ENCODE peak calls at places on chromosomes 6 and 20, in four cellular contexts. V is epithelial cell of esophagus, A is brain microvascular endothelial cell, G is mesothelial cell of epicardium. Q is an unnamed sample.

GRCh38 chr6:133741375-133741861 is 147.5 kb upstream of the TCF21 start:
- DNase-seq in A (no peak), V (peak), G (no peak), Q (no peak)

GRCh38 chr6:136208783-136209182 is 41.3 kb downstream of the MTFR2 start:
- DNase-seq in V (no peak), G (no peak), A (no peak), Q (no peak)

GRCh38 chr20:8095648-8096572 is 36.2 kb upstream of the PLCB1 start:
- DNase-seq in G (no peak), V (peak), A (peak), Q (no peak)

GRCh38 chr20:63071541-63072181 is 64.9 kb upstream of the BHLHE23 start:
- DNase-seq in A (peak), V (peak), G (no peak), Q (no peak)

GRCh38 chr6:132734694-132735236 is 20.9 kb upstream of the VNN1 start:
- DNase-seq in V (peak), A (no peak), G (no peak), Q (no peak)

GRCh38 chr6:36679043-36679821 is 718 bp downstream of the CDKN1A start:
- DNase-seq in V (peak), G (no peak), A (no peak), Q (peak)

GRCh38 chr20:10788877-10789276 is 115.1 kb upstream of the JAG1 start:
- DNase-seq in A (no peak), V (no peak), G (no peak), Q (no peak)

GRCh38 chr6:69732640-69733039 is 64.2 kb downstream of the LMBRD1 start:
- DNase-seq in A (no peak), G (no peak), V (peak), Q (no peak)

GRCh38 chr20:32537657-32538525 is 47.2 kb downstream of the NOL4L start:
- DNase-seq in G (no peak), A (no peak), V (no peak), Q (no peak)

DNA sequence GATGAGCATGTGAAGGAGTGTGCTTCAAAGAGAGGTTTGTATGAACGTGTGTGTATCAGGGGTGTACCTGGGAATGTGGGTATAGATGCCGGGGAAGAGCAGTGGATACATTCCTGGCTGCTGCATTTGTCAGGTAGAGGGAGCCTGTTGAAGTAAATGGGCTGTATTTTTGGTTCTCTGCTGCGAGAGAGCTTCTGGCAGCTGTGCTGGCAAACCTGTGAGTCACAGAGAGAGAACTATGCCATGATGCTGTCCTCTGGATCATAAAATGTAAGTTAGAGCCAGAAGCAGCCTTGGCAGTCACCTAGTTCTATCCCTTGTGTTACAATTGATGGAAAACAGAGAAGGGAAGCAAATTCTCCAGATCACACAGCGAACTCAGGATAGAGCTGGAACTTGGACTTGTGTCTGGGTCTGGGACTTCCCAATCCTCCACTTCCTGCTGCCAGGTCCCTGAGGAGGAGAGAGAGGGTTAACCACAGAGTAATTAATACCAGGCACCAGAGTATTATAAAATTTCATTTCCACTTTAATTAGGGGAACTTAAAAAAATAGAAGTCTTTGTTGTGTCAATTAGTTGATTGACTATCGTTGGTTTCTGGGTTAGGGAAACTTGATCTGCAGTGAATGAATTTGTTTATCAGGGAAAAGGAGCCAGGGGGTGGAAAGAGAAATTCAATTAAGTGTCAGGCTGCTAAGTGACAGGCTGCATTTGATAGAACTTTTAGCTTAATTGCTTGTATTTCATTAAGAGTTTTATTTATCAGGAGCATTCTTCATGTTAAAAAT is 41.1 kb upstream of the GTSF1L start:
- DNase-seq in A (no peak), V (peak), G (no peak), Q (no peak)
- TF ChIP-seq CTCF in A (peak), V (no peak), G (no peak), Q (no peak)

GRCh38 chr6:168585441-168585840 is 144.5 kb downstream of the SMOC2 start:
- DNase-seq in A (no peak), G (no peak), V (no peak), Q (no peak)
- TF ChIP-seq CTCF in A (no peak), G (no peak), V (no peak), Q (no peak)

GRCh38 chr6:158143700-158144099 is 24.4 kb downstream of the SERAC1 start:
- DNase-seq in G (no peak), V (peak), A (no peak), Q (no peak)
- TF ChIP-seq CTCF in G (no peak), V (peak), A (peak), Q (no peak)

GRCh38 chr6:166430269-166430668 is 47.5 kb upstream of the MPC1 start:
- DNase-seq in V (no peak), G (no peak), A (no peak), Q (no peak)
- TF ChIP-seq CTCF in V (no peak), G (no peak), A (no peak), Q (no peak)

GRCh38 chr6:107591346-107591745 is 101.4 kb downstream of the SOBP start:
- DNase-seq in V (no peak), A (no peak), G (no peak), Q (no peak)
- TF ChIP-seq CTCF in V (no peak), A (no peak), G (no peak), Q (no peak)

Q was measured in omental fat pad.